ENCODE peak calls at places on chromosomes 3 and 15, in nine cellular contexts. One of them, this sample, is unnamed. For H3K4me1, the result is how much of the 10 kb centered on the place peaks cover.

GRCh38 chr3:36650271-36650671 is 114.1 kb downstream of the DCLK3 start:
- DNase-seq in gastrocnemius medialis: no peak
- DNase-seq in cardiac muscle cell: peak
- DNase-seq in HepG2: no peak
- DNase-seq in adrenal gland: no peak
- DNase-seq in DND-41: no peak
- DNase-seq in GM23338: no peak
- DNase-seq in aorta: no peak
- DNase-seq in OCI-LY7: no peak
- DNase-seq in this sample: no peak

GRCh38 chr15:67765706-67766105 is 59.6 kb upstream of the SKOR1 start:
- DNase-seq in aorta: no peak
- DNase-seq in HepG2: no peak
- DNase-seq in adrenal gland: no peak
- DNase-seq in gastrocnemius medialis: no peak
- DNase-seq in OCI-LY7: no peak
- DNase-seq in GM23338: no peak
- DNase-seq in cardiac muscle cell: no peak
- DNase-seq in DND-41: no peak
- DNase-seq in this sample: no peak

GRCh38 chr3:148532326-148532725 is 165.4 kb upstream of the AGTR1 start:
- DNase-seq in GM23338: no peak
- DNase-seq in cardiac muscle cell: peak
- DNase-seq in gastrocnemius medialis: no peak
- DNase-seq in OCI-LY7: no peak
- DNase-seq in aorta: no peak
- DNase-seq in DND-41: no peak
- DNase-seq in HepG2: no peak
- DNase-seq in adrenal gland: no peak
- DNase-seq in this sample: no peak

GRCh38 chr3:76551739-76552138 is 488.2 kb upstream of the ROBO2 start:
- DNase-seq in adrenal gland: no peak
- DNase-seq in cardiac muscle cell: no peak
- DNase-seq in OCI-LY7: no peak
- DNase-seq in DND-41: no peak
- DNase-seq in gastrocnemius medialis: no peak
- DNase-seq in HepG2: no peak
- DNase-seq in GM23338: no peak
- DNase-seq in aorta: no peak
- DNase-seq in this sample: no peak

GRCh38 chr3:186955898-186956696 is 25.8 kb downstream of the ST6GAL1 start:
- DNase-seq in cardiac muscle cell: no peak
- DNase-seq in gastrocnemius medialis: no peak
- DNase-seq in GM23338: no peak
- DNase-seq in OCI-LY7: no peak
- DNase-seq in aorta: no peak
- DNase-seq in adrenal gland: no peak
- DNase-seq in DND-41: no peak
- DNase-seq in HepG2: no peak
- DNase-seq in this sample: no peak

GRCh38 chr15:93217343-93217742 is 128.3 kb upstream of the RGMA start:
- DNase-seq in OCI-LY7: no peak
- DNase-seq in aorta: no peak
- DNase-seq in HepG2: no peak
- DNase-seq in DND-41: no peak
- DNase-seq in adrenal gland: no peak
- DNase-seq in gastrocnemius medialis: peak
- DNase-seq in cardiac muscle cell: no peak
- DNase-seq in GM23338: no peak
- DNase-seq in this sample: no peak

GRCh38 chr15:40340038-40340739 is 550 bp downstream of the CCDC9B start:
- DNase-seq in gastrocnemius medialis: peak
- DNase-seq in DND-41: no peak
- DNase-seq in adrenal gland: peak
- DNase-seq in aorta: peak
- DNase-seq in OCI-LY7: no peak
- DNase-seq in cardiac muscle cell: peak
- DNase-seq in HepG2: no peak
- DNase-seq in GM23338: no peak
- DNase-seq in this sample: peak

GRCh38 chr15:83207622-83208356 is at the start of gene HDGFL3:
- DNase-seq in aorta: peak
- DNase-seq in DND-41: peak
- DNase-seq in HepG2: no peak
- DNase-seq in adrenal gland: peak
- DNase-seq in cardiac muscle cell: peak
- DNase-seq in OCI-LY7: peak
- DNase-seq in GM23338: peak
- DNase-seq in gastrocnemius medialis: peak
- DNase-seq in this sample: peak

GRCh38 chr15:42803436-42803835 is 66.5 kb upstream of the CDAN1 start:
- DNase-seq in gastrocnemius medialis: no peak
- DNase-seq in HepG2: no peak
- DNase-seq in aorta: no peak
- DNase-seq in GM23338: no peak
- DNase-seq in DND-41: no peak
- DNase-seq in cardiac muscle cell: no peak
- DNase-seq in adrenal gland: no peak
- DNase-seq in OCI-LY7: no peak
- DNase-seq in this sample: no peak

GRCh38 chr3:60588806-60589205 is 662.4 kb downstream of the FHIT start:
- DNase-seq in OCI-LY7: no peak
- DNase-seq in aorta: no peak
- DNase-seq in gastrocnemius medialis: no peak
- DNase-seq in GM23338: no peak
- DNase-seq in adrenal gland: peak
- DNase-seq in DND-41: no peak
- DNase-seq in HepG2: no peak
- DNase-seq in cardiac muscle cell: no peak
- DNase-seq in this sample: no peak

GRCh38 chr3:150965436-150965835 is 7.1 kb downstream of the CLRN1 start:
- DNase-seq in gastrocnemius medialis: no peak
- DNase-seq in adrenal gland: no peak
- DNase-seq in GM23338: no peak
- DNase-seq in DND-41: no peak
- DNase-seq in OCI-LY7: no peak
- DNase-seq in HepG2: no peak
- DNase-seq in aorta: no peak
- DNase-seq in cardiac muscle cell: no peak
- DNase-seq in this sample: no peak

DNA sequence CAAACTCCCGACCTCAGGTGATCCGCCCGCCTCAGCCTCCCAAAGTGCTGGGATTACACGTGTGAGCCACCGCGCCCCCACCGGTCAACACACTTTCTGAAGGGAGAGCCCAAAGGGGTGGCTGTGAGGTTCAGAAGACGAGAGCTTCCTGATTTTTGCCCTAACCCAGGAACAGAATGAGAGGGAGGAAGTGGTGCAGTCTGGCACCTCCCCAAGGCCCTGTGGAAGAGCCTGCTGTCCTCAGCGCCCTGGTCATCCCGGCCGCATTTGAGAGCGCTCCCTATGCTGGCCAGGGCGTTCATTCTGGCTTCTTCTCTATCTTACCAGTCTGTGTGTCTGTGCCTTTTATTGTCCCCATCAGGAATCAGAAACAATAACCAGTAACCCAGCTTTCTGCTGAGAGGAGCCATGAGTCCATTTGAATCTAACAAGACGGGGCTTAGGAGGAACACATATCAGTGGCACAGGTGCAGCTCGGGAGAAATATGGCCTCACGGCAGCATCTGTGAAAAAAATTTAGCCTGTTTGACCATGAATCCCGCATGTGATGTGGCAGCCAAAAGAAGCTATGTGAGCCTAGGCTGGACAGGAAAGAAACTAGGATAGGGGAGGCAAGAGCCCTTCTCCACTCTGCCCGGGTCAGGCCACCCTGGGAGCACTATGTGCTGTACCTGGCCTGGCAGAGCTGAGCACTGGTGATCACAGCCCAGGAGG is 12.9 kb downstream of the BDH1 start:
- DNase-seq in HepG2: no peak
- DNase-seq in cardiac muscle cell: no peak
- DNase-seq in OCI-LY7: no peak
- DNase-seq in aorta: no peak
- DNase-seq in DND-41: no peak
- DNase-seq in adrenal gland: peak
- DNase-seq in gastrocnemius medialis: no peak
- DNase-seq in GM23338: no peak
- DNase-seq in this sample: peak
- H3K4me1 ChIP-seq in HepG2: under half
- H3K4me1 ChIP-seq in cardiac muscle cell: under half
- H3K4me1 ChIP-seq in OCI-LY7: under half
- H3K4me1 ChIP-seq in aorta: under half
- H3K4me1 ChIP-seq in DND-41: under half
- H3K4me1 ChIP-seq in adrenal gland: under half
- H3K4me1 ChIP-seq in gastrocnemius medialis: under half
- H3K4me1 ChIP-seq in GM23338: under half
- H3K4me1 ChIP-seq in this sample: under half

GRCh38 chr15:69462493-69463181 is 10.0 kb downstream of the RPLP1 start:
- DNase-seq in adrenal gland: peak
- DNase-seq in OCI-LY7: peak
- DNase-seq in HepG2: peak
- DNase-seq in cardiac muscle cell: peak
- DNase-seq in aorta: peak
- DNase-seq in gastrocnemius medialis: peak
- DNase-seq in DND-41: peak
- DNase-seq in GM23338: peak
- DNase-seq in this sample: peak

GRCh38 chr15:69465253-69465652 is 12.6 kb downstream of the RPLP1 start:
- DNase-seq in DND-41: no peak
- DNase-seq in OCI-LY7: no peak
- DNase-seq in adrenal gland: no peak
- DNase-seq in gastrocnemius medialis: no peak
- DNase-seq in GM23338: no peak
- DNase-seq in HepG2: no peak
- DNase-seq in aorta: no peak
- DNase-seq in cardiac muscle cell: no peak
- DNase-seq in this sample: no peak

GRCh38 chr15:69460481-69460880 is 7.9 kb downstream of the RPLP1 start:
- DNase-seq in GM23338: no peak
- DNase-seq in adrenal gland: no peak
- DNase-seq in HepG2: no peak
- DNase-seq in gastrocnemius medialis: no peak
- DNase-seq in aorta: no peak
- DNase-seq in cardiac muscle cell: no peak
- DNase-seq in DND-41: no peak
- DNase-seq in OCI-LY7: no peak
- DNase-seq in this sample: no peak

GRCh38 chr15:69462030-69462492 is 9.4 kb downstream of the RPLP1 start:
- DNase-seq in OCI-LY7: no peak
- DNase-seq in aorta: peak
- DNase-seq in cardiac muscle cell: no peak
- DNase-seq in gastrocnemius medialis: peak
- DNase-seq in adrenal gland: peak
- DNase-seq in HepG2: no peak
- DNase-seq in DND-41: no peak
- DNase-seq in GM23338: no peak
- DNase-seq in this sample: peak

GRCh38 chr15:69463182-69463756 is 10.7 kb downstream of the RPLP1 start:
- DNase-seq in HepG2: no peak
- DNase-seq in cardiac muscle cell: no peak
- DNase-seq in DND-41: no peak
- DNase-seq in gastrocnemius medialis: no peak
- DNase-seq in OCI-LY7: no peak
- DNase-seq in adrenal gland: no peak
- DNase-seq in aorta: no peak
- DNase-seq in GM23338: no peak
- DNase-seq in this sample: no peak
- H3K4me1 ChIP-seq in HepG2: under half
- H3K4me1 ChIP-seq in cardiac muscle cell: under half
- H3K4me1 ChIP-seq in DND-41: under half
- H3K4me1 ChIP-seq in gastrocnemius medialis: under half
- H3K4me1 ChIP-seq in OCI-LY7: under half
- H3K4me1 ChIP-seq in adrenal gland: under half
- H3K4me1 ChIP-seq in aorta: under half
- H3K4me1 ChIP-seq in GM23338: under half
- H3K4me1 ChIP-seq in this sample: half or more

DNA sequence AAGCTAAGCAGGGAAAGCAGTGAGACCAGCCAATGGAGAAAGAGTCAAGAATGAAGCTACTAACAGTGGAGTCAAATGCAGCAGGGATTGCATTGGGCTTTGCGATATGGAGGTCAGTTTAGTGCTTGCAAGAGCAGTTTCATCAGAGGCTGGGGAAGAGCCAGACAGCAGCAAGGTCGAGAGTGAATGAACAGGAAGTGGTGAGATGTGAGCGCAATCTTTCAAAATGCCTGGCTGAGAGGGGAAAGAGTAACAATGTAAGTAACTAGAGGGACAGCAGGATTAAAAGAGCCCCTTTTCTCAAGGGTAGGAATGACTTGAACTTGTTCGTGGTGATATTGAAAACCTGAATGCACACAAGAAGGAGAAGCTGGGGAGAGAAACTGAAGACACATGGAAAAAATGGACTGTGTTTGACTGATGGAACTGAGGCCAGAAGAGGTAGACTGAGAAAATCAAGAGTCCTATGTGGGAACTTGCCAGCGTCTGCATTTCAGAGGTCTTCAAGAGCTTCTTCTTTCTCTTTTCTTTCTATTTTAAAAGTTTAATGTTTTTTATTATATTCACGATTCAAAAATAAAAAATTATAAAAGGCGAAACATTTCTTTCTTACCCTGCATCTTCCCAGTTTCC is 30.6 kb upstream of the GPR160 start:
- DNase-seq in cardiac muscle cell: peak
- DNase-seq in aorta: no peak
- DNase-seq in HepG2: peak
- DNase-seq in GM23338: no peak
- DNase-seq in gastrocnemius medialis: no peak
- DNase-seq in adrenal gland: peak
- DNase-seq in DND-41: peak
- DNase-seq in OCI-LY7: peak
- DNase-seq in this sample: no peak
- H3K4me1 ChIP-seq in cardiac muscle cell: under half
- H3K4me1 ChIP-seq in aorta: under half
- H3K4me1 ChIP-seq in HepG2: half or more
- H3K4me1 ChIP-seq in GM23338: under half
- H3K4me1 ChIP-seq in gastrocnemius medialis: under half
- H3K4me1 ChIP-seq in adrenal gland: under half
- H3K4me1 ChIP-seq in DND-41: under half
- H3K4me1 ChIP-seq in OCI-LY7: under half
- H3K4me1 ChIP-seq in this sample: under half

DNA sequence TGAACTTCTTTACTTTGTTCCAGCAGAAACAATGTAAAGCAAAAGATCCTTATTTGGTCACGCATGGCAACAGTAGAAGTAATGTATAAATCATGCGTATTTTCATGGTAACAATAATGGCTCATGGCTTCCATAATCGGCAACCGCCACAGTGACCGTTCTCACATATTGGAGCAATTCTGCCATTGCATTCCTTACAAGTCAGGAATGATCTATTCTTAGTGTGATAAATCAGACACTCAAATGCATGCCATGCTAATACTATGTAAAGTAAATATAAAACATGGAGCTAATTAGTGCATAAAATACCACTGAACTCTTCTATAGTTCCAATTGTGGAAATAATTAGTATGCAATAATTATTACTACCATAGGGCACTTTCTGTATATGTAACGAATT is 13.5 kb upstream of the CERS3 start:
- DNase-seq in gastrocnemius medialis: no peak
- DNase-seq in cardiac muscle cell: no peak
- DNase-seq in adrenal gland: no peak
- DNase-seq in GM23338: no peak
- DNase-seq in DND-41: no peak
- DNase-seq in HepG2: no peak
- DNase-seq in aorta: no peak
- DNase-seq in OCI-LY7: no peak
- DNase-seq in this sample: no peak
- H3K4me1 ChIP-seq in gastrocnemius medialis: under half
- H3K4me1 ChIP-seq in cardiac muscle cell: under half
- H3K4me1 ChIP-seq in adrenal gland: under half
- H3K4me1 ChIP-seq in GM23338: under half
- H3K4me1 ChIP-seq in DND-41: under half
- H3K4me1 ChIP-seq in HepG2: under half
- H3K4me1 ChIP-seq in aorta: under half
- H3K4me1 ChIP-seq in OCI-LY7: under half
- H3K4me1 ChIP-seq in this sample: under half